ENCODE peak calls at places on chromosome 10, in eight cellular contexts. G is HL-60; S is transverse colon; D is NCI-H1105 treated with DMSO at 0.1 percent for 48 hours; P is GF-D8; L is AG08395; U is substantia nigra; J is activated CD8-positive, alpha-beta memory T cell treated with anti-CD3 and anti-CD28 coated beads for 24 hours. M is an unnamed sample.

GRCh38 chr10:124740374-124741280 is 3.6 kb downstream of the FAM53B start:
- DNase-seq in G (peak; percentile 84), S (peak; percentile 65), D (no peak), P (peak; percentile 69), L (peak; percentile 50), U (peak; percentile 75), J (no peak), M (peak; percentile 45)

GRCh38 chr10:72692897-72693598 is 1.1 kb downstream of the MCU start:
- DNase-seq in G (peak; percentile 22), S (peak; percentile 34), D (peak; percentile 22), P (no peak), L (no peak), U (no peak), J (no peak), M (peak; percentile 47)

GRCh38 chr10:103273026-103273425 is 3.9 kb upstream of the INA start:
- DNase-seq in G (no peak), S (no peak), D (no peak), P (no peak), L (peak; percentile 98), U (no peak), J (no peak), M (no peak)

GRCh38 chr10:32413513-32413912 is 32.4 kb upstream of the CCDC7 start:
- DNase-seq in G (no peak), S (no peak), D (no peak), P (no peak), L (peak; percentile 80), U (no peak), J (no peak), M (no peak)

GRCh38 chr10:124480860-124481259 is 19.2 kb downstream of the LHPP start:
- DNase-seq in G (no peak), S (no peak), D (no peak), P (no peak), L (no peak), U (no peak), J (no peak), M (no peak)

GRCh38 chr10:21687197-21687993 is 153.4 kb downstream of the MLLT10 start:
- DNase-seq in G (no peak), S (no peak), D (no peak), P (no peak), L (peak; percentile 35), U (no peak), J (no peak), M (no peak)

GRCh38 chr10:111295788-111296187 is 219.0 kb downstream of the ADRA2A start:
- DNase-seq in G (no peak), S (no peak), D (no peak), P (no peak), L (peak; percentile 39), U (no peak), J (no peak), M (no peak)

GRCh38 chr10:72616716-72617115 is 9.2 kb downstream of the MICU1 start:
- DNase-seq in G (no peak), S (no peak), D (peak; percentile 9), P (no peak), L (no peak), U (peak; percentile 39), J (no peak), M (peak; percentile 30)

GRCh38 chr10:124461642-124462347 is at the start of gene LHPP:
- DNase-seq in G (peak; percentile 88), S (peak; percentile 91), D (peak; percentile 35), P (peak; percentile 34), L (peak; percentile 94), U (peak; percentile 86), J (peak; percentile 95), M (peak; percentile 82)

GRCh38 chr10:12202230-12202629 is 6.2 kb downstream of the CDC123 start:
- DNase-seq in G (no peak), S (no peak), D (no peak), P (no peak), L (no peak), U (no peak), J (no peak), M (no peak)

GRCh38 chr10:132862485-132863420 is 76.8 kb upstream of the NKX6-2 start:
- DNase-seq in G (no peak), S (peak; percentile 4), D (no peak), P (no peak), L (no peak), U (no peak), J (no peak), M (no peak)

GRCh38 chr10:44238212-44238611 is 146.7 kb downstream of the CXCL12 start:
- DNase-seq in G (no peak), S (no peak), D (no peak), P (no peak), L (no peak), U (no peak), J (no peak), M (no peak)

GRCh38 chr10:101354584-101355070 is 662 bp downstream of the BTRC start:
- DNase-seq in G (no peak), S (no peak), D (no peak), P (peak; percentile 28), L (peak; percentile 31), U (no peak), J (no peak), M (no peak)

GRCh38 chr10:95350830-95351228 is 60.0 kb upstream of the PDLIM1 start:
- DNase-seq in G (no peak), S (no peak), D (no peak), P (no peak), L (no peak), U (no peak), J (no peak), M (peak; percentile 76)

M was measured in NCI-H69.